ENCODE peak calls at places on chromosomes 16 and 17, in seven cellular contexts. N is psoas muscle, W is body of pancreas, B is left ventricle myocardium inferior, J is GM23248, C is pancreas, D is ascending aorta. O is an unnamed sample. For H3K27me3, the result is how much of the 10 kb centered on the place peaks cover.

GRCh38 chr17:14840616-14841231 is 424.4 kb downstream of the PMP22 start:
- DNase-seq in N (no peak), W (no peak), B (no peak), J (peak), C (no peak), D (no peak), O (no peak)

GRCh38 chr16:17369441-17369951 is 101.3 kb downstream of the XYLT1 start:
- DNase-seq in N (no peak), W (peak), B (peak), J (no peak), C (no peak), D (peak), O (no peak)

GRCh38 chr17:69558796-69559195 is 144.3 kb downstream of the MAP2K6 start:
- DNase-seq in N (no peak), W (no peak), B (no peak), J (no peak), C (no peak), D (no peak), O (no peak)

GRCh38 chr17:21286066-21286770 is 1.7 kb downstream of the MAP2K3 start:
- DNase-seq in N (peak), W (peak), B (peak), J (peak), C (peak), D (peak), O (peak)

GRCh38 chr16:22621571-22622148 is 111.0 kb downstream of the NPIPB5 start:
- DNase-seq in N (no peak), W (no peak), B (no peak), J (no peak), C (no peak), D (peak), O (no peak)

GRCh38 chr17:30952645-30953393 is 18.0 kb upstream of the RNF135 start:
- DNase-seq in N (no peak), W (peak), B (no peak), J (no peak), C (no peak), D (no peak), O (no peak)

GRCh38 chr17:8016632-8017424 is 14.4 kb downstream of the GUCY2D start:
- DNase-seq in N (no peak), W (peak), B (no peak), J (peak), C (peak), D (peak), O (no peak)

GRCh38 chr17:48883171-48883570 is 9.4 kb upstream of the ATP5MC1 start:
- DNase-seq in N (no peak), W (no peak), B (no peak), J (no peak), C (no peak), D (no peak), O (no peak)

GRCh38 chr17:27315322-27315721 is 21.4 kb downstream of the WSB1 start:
- DNase-seq in N (peak), W (peak), B (peak), J (peak), C (no peak), D (peak), O (peak)

GRCh38 chr17:31052187-31052889 is 42.4 kb upstream of the NF1 start:
- DNase-seq in N (peak), W (peak), B (peak), J (peak), C (peak), D (peak), O (peak)

GRCh38 chr16:61829631-61830030 is 206.6 kb downstream of the CDH8 start:
- DNase-seq in N (no peak), W (no peak), B (no peak), J (no peak), C (no peak), D (no peak), O (no peak)

GRCh38 chr17:82837586-82838320 is 2.1 kb downstream of the ZNF750 start:
- DNase-seq in N (no peak), W (no peak), B (no peak), J (no peak), C (no peak), D (no peak), O (no peak)

GRCh38 chr16:14307623-14308356 is 236.7 kb downstream of the MRTFB start:
- DNase-seq in N (peak), W (peak), B (peak), J (peak), C (peak), D (peak), O (peak)

GRCh38 chr17:6506679-6507231 is 49.6 kb downstream of the PITPNM3 start:
- DNase-seq in N (no peak), W (no peak), B (no peak), J (peak), C (no peak), D (no peak), O (peak)

GRCh38 chr17:38605852-38606645 is at the start of gene SRCIN1:
- DNase-seq in N (peak), W (peak), B (peak), J (peak), C (peak), D (peak), O (peak)

GRCh38 chr17:82799591-82799990 is 40.2 kb downstream of the ZNF750 start:
- DNase-seq in N (no peak), W (no peak), B (no peak), J (no peak), C (no peak), D (no peak), O (no peak)

GRCh38 chr17:51430581-51430980 is 170.2 kb downstream of the UTP18 start:
- DNase-seq in N (no peak), W (no peak), B (no peak), J (no peak), C (no peak), D (no peak), O (no peak)

GRCh38 chr16:71917900-71918299 is 22.6 kb downstream of the IST1 start:
- DNase-seq in N (no peak), W (no peak), B (no peak), J (peak), C (no peak), D (no peak), O (peak)

GRCh38 chr17:7932483-7932891 is 481 bp downstream of the CNTROB start:
- DNase-seq in N (peak), W (peak), B (no peak), J (peak), C (no peak), D (no peak), O (peak)

GRCh38 chr17:9346296-9346926 is 229.2 kb downstream of the STX8 start:
- DNase-seq in N (no peak), W (no peak), B (no peak), J (peak), C (no peak), D (no peak), O (no peak)

GRCh38 chr16:54174750-54175149 is 111.8 kb downstream of the IRX3 start:
- DNase-seq in N (no peak), W (no peak), B (no peak), J (no peak), C (no peak), D (no peak), O (no peak)

GRCh38 chr17:16439303-16439791 is 24.0 kb downstream of the TRPV2 start:
- DNase-seq in N (no peak), W (no peak), B (no peak), J (peak), C (no peak), D (no peak), O (no peak)

GRCh38 chr16:85321856-85322271 is 209.6 kb upstream of the CIBAR2 start:
- DNase-seq in N (peak), W (peak), B (peak), J (peak), C (peak), D (peak), O (peak)

GRCh38 chr17:48293319-48294192 is 136.5 kb downstream of the SKAP1 start:
- DNase-seq in N (no peak), W (no peak), B (no peak), J (no peak), C (no peak), D (no peak), O (no peak)

GRCh38 chr17:9371019-9371418 is 204.6 kb downstream of the STX8 start:
- DNase-seq in N (no peak), W (no peak), B (no peak), J (peak), C (peak), D (no peak), O (peak)

GRCh38 chr17:50139950-50140885 is 10.3 kb upstream of the SAMD14 start:
- DNase-seq in N (peak), W (peak), B (peak), J (peak), C (peak), D (peak), O (peak)

GRCh38 chr17:79748296-79749099 is 17.8 kb downstream of the ENPP7 start:
- DNase-seq in N (no peak), W (no peak), B (no peak), J (no peak), C (no peak), D (no peak), O (no peak)

GRCh38 chr17:79746955-79747507 is 16.3 kb downstream of the ENPP7 start:
- DNase-seq in N (no peak), W (no peak), B (no peak), J (peak), C (no peak), D (no peak), O (no peak)

GRCh38 chr17:79745641-79746105 is 14.9 kb downstream of the ENPP7 start:
- DNase-seq in N (no peak), W (no peak), B (no peak), J (no peak), C (no peak), D (no peak), O (no peak)

GRCh38 chr17:79749156-79749815 is 18.5 kb downstream of the ENPP7 start:
- DNase-seq in N (no peak), W (no peak), B (no peak), J (peak), C (no peak), D (no peak), O (peak)

DNA sequence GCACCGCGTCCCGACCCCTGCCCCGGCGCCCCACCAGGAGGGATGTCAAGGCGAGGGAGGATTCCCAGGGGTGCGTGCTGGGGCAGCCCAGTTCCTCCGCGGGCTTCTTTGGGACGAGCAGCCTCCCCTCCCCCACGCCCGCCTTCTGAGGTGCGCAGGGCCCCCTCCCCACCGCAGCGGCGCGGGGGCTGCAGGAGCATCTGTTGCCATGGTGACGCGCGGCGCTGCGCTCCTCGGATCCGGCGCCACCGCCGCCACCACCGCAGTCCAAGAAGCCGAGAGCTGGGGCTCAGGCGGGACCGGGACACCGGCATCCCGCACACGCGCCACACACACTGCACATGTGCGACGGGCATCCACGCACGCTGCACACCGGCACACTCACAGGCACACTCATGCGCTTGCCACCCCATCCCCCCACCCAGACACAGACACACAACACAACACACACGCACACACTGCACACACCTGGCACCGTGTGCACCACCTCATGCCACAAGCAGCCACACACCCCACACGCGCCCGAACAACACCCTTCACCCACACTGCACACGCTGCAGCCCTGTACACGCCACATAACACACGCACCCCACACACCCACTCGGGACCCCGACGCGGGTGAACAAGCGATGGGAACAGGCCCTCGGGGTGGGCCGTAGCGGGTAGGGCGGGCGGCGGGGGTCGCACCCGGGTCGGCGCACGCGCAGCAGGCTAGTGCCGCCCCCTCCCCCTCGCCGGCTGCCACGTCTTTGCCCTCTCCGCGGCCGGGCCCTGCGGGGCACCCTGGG is 17.0 kb downstream of the ENPP7 start:
- DNase-seq in N (no peak), W (no peak), B (no peak), J (peak), C (no peak), D (no peak), O (no peak)
- H3K27me3 ChIP-seq in N (half or more), W (under half), B (half or more), J (half or more), C (under half), D (under half), O (under half)

GRCh38 chr17:1577186-1577585 is 14.6 kb upstream of the PITPNA start:
- DNase-seq in N (peak), W (peak), B (peak), J (peak), C (peak), D (peak), O (peak)
- H3K4me3 ChIP-seq in N (peak), W (no peak), B (no peak), J (peak), C (no peak), D (peak), O (no peak)

GRCh38 chr16:66298006-66298405 is 68.5 kb upstream of the CDH5 start:
- DNase-seq in N (no peak), W (no peak), B (no peak), J (no peak), C (no peak), D (no peak), O (no peak)

GRCh38 chr16:66299349-66299748 is 67.1 kb upstream of the CDH5 start:
- DNase-seq in N (no peak), W (no peak), B (no peak), J (no peak), C (no peak), D (no peak), O (no peak)

GRCh38 chr16:66298571-66299120 is 67.8 kb upstream of the CDH5 start:
- DNase-seq in N (no peak), W (no peak), B (no peak), J (no peak), C (no peak), D (no peak), O (no peak)

GRCh38 chr16:66300501-66300900 is 66.0 kb upstream of the CDH5 start:
- DNase-seq in N (no peak), W (no peak), B (no peak), J (no peak), C (no peak), D (no peak), O (no peak)

DNA sequence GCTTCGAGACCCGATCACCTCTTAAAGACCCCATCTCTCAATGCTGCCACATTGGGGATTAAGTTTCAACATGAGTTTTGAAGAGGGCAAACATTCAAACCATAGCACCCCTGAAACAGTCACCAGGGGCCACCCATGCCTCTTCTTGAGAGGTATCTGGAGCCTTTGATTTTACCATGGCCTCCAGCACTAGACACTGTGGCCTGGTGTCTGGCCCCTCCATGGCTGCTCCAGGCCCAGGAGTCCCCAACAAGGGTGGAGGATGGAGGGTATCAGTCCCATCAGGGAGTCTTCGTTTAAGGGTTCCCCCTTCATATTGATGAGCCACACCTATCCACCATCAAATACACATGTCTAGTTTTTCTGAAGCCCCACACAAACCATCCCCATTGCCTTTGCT is 66.5 kb upstream of the CDH5 start:
- DNase-seq in N (no peak), W (no peak), B (no peak), J (no peak), C (no peak), D (no peak), O (no peak)
- H3K27me3 ChIP-seq in N (under half), W (under half), B (under half), J (half or more), C (under half), D (under half), O (under half)

GRCh38 chr16:89720520-89720858 is 209 bp downstream of the VPS9D1 start:
- DNase-seq in N (peak), W (peak), B (peak), J (peak), C (peak), D (no peak), O (peak)

GRCh38 chr16:89720859-89721643 is at the start of the genes VPS9D1 and ZNF276:
- DNase-seq in N (peak), W (peak), B (peak), J (peak), C (peak), D (peak), O (peak)

GRCh38 chr16:89722392-89723278 is 1.3 kb downstream of the ZNF276 start:
- DNase-seq in N (peak), W (peak), B (peak), J (peak), C (no peak), D (peak), O (peak)

GRCh38 chr16:89721644-89722391 is 481 bp downstream of the ZNF276 start:
- DNase-seq in N (peak), W (peak), B (peak), J (peak), C (peak), D (peak), O (peak)

DNA sequence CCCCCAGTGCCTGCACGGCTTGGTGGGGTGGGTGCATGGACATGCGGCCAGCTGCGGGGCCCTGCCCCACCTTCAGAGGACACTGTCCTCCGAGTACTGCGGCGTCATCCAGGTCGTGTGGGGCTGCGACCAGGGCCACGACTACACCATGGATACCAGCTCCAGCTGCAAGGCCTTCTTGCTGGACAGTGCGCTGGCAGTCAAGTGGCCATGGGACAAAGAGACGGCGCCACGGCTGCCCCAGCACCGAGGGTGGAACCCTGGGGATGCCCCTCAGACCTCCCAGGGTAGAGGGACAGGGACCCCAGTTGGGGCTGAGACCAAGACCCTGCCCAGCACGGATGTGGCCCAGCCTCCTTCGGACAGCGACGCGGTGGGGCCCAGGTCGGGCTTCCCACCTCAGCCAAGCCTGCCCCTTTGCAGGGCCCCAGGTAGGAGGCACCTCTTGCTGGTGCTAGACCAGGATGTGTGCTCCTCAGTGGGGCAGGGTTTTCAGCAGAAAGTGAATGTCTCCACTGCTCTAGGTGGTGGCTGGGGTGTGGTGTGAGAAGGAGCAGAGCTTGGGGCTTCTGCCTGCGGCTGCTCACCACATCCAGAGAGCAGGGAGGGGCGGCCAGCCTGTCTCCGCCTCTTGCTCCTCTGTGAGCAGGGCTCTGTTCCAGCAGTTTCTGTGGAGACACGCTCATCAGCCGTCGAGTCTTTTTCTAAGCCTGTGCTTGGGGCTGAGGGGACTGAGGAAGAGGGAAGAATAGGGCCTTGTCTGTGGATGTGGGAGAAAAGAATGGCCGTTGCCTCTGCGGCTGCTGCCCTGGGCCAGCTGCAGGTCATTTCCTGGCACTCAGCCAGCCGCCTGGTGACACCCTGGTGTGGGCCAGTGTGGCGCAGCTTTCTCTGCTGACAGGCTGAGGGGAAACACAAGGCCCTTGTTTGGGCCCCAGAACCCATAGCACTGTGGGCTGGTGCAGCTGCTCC is 2.2 kb downstream of the ZNF276 start:
- DNase-seq in N (no peak), W (peak), B (peak), J (peak), C (no peak), D (no peak), O (no peak)
- H3K4me3 ChIP-seq in N (peak), W (no peak), B (peak), J (peak), C (no peak), D (peak), O (no peak)

DNA sequence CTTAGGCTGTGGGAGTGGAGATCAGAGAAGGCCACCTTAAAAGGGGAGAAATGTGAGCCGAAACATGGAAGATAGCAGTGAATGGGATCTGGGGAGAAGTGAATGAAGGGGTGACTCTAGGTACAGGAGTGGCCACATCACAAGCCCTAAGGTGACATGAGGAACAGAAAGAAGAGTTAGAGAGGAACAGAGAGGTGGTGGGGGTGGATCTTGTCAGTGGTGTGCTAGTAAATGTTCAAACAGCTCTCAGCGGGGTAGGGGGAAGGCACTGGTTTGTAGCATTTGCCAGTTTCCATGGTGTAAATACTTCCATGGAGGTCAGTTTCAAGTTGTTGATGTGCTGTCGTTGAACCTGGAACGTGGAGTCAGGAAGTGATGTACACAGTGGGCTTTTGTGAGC is 90.8 kb downstream of the SDR42E1 start:
- DNase-seq in N (no peak), W (no peak), B (no peak), J (no peak), C (no peak), D (no peak), O (no peak)
- H3K27me3 ChIP-seq in N (under half), W (under half), B (under half), J (under half), C (under half), D (under half), O (under half)

DNA sequence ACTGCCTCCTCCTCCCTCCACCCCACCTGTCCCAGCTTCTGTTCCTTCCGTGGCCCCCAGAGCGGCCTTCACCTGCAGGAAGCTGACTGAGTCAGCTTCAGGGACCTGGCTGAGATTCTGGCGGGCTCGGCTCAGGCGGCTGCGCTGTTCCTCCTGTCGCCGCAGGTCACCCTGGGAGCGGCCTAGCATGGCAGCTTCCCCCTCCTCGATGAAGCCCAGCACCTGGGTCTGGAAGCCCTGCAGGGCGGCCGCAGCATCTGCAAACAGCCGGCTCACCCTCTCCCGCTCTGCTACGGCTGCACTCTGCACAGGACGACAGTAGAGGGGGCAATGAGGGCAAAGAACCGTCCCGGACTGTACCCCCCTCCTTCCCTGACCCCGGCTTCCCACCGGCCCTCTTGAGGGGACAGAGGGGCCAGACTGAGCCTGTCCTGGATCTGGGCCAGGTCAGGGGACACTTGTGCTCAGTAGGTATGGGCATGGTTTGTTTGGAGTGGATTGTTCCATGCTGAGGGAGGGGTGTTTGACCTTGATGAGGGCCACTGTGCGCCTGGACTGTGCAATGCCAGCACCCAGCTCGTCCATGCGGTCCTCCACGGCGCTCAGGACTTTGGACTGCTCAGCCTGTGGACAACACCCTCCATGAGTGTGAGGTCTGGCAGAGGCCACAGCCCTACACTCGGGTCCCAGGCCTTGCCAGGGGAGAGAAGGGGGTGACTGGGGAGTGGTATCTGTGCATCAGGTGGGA is 2.0 kb downstream of the TRIM47 start:
- DNase-seq in N (peak), W (peak), B (peak), J (peak), C (peak), D (peak), O (no peak)
- H3K4me3 ChIP-seq in N (peak), W (no peak), B (peak), J (peak), C (peak), D (peak), O (peak)